ENCODE peak calls at places on chromosomes 6 and 20, in eight cellular contexts. N is prostate gland, W is spleen, M is uterus, I is adrenal gland, S is endothelial cell of umbilical vein, O is stomach, G is HepG2. X is an unnamed sample.

GRCh38 chr6:164612731-164613130 is 696.7 kb downstream of the C6orf118 start:
- DNase-seq in N (no peak), W (no peak), M (no peak), I (no peak), S (no peak), O (no peak), G (no peak), X (no peak)

GRCh38 chr20:16661738-16662137 is 68.1 kb upstream of the SNRPB2 start:
- DNase-seq in N (no peak), W (no peak), M (no peak), I (no peak), S (no peak), O (no peak), G (no peak), X (no peak)

GRCh38 chr20:45036044-45036755 is 64.7 kb downstream of the KCNS1 start:
- DNase-seq in N (no peak), W (no peak), M (no peak), I (peak), S (peak), O (no peak), G (peak), X (peak)

GRCh38 chr20:672975-673604 is 2.5 kb downstream of the SCRT2 start:
- DNase-seq in N (no peak), W (peak), M (no peak), I (no peak), S (no peak), O (no peak), G (no peak), X (peak)

GRCh38 chr6:12012231-12012565 is at the start of gene HIVEP1:
- DNase-seq in N (peak), W (peak), M (peak), I (no peak), S (no peak), O (peak), G (no peak), X (peak)

GRCh38 chr6:82996156-82996555 is 69.5 kb downstream of the UBE3D start:
- DNase-seq in N (no peak), W (no peak), M (no peak), I (no peak), S (no peak), O (no peak), G (no peak), X (no peak)

GRCh38 chr6:106165885-106166485 is 79.8 kb downstream of the PRDM1 start:
- DNase-seq in N (no peak), W (no peak), M (no peak), I (no peak), S (no peak), O (no peak), G (peak), X (peak)

GRCh38 chr20:17345321-17345720 is 118.5 kb downstream of the PCSK2 start:
- DNase-seq in N (no peak), W (no peak), M (no peak), I (no peak), S (no peak), O (no peak), G (no peak), X (no peak)

GRCh38 chr20:54726687-54727086 is 251.3 kb downstream of the DOK5 start:
- DNase-seq in N (no peak), W (no peak), M (no peak), I (no peak), S (no peak), O (no peak), G (no peak), X (no peak)

GRCh38 chr20:33532753-33533459 is 43.0 kb downstream of the CBFA2T2 start:
- DNase-seq in N (no peak), W (no peak), M (no peak), I (no peak), S (no peak), O (no peak), G (no peak), X (no peak)

GRCh38 chr6:139378882-139379341 is 4.5 kb upstream of the CITED2 start:
- DNase-seq in N (no peak), W (no peak), M (no peak), I (peak), S (no peak), O (no peak), G (peak), X (peak)

GRCh38 chr6:30691208-30691872 is 556 bp upstream of the NRM start:
- DNase-seq in N (no peak), W (no peak), M (no peak), I (no peak), S (no peak), O (no peak), G (no peak), X (no peak)

GRCh38 chr6:9523462-9523861 is 891.4 kb downstream of the TFAP2A start:
- DNase-seq in N (no peak), W (no peak), M (no peak), I (no peak), S (peak), O (no peak), G (no peak), X (no peak)

GRCh38 chr20:41222703-41223102 is 85.4 kb downstream of the PLCG1 start:
- DNase-seq in N (no peak), W (no peak), M (no peak), I (no peak), S (no peak), O (no peak), G (no peak), X (no peak)

GRCh38 chr20:59676126-59676876 is 72.0 kb downstream of the PHACTR3 start:
- DNase-seq in N (no peak), W (no peak), M (no peak), I (no peak), S (no peak), O (no peak), G (no peak), X (no peak)

GRCh38 chr20:40689100-40689942 is at the start of gene MAFB:
- DNase-seq in N (peak), W (peak), M (peak), I (peak), S (peak), O (peak), G (peak), X (peak)

DNA sequence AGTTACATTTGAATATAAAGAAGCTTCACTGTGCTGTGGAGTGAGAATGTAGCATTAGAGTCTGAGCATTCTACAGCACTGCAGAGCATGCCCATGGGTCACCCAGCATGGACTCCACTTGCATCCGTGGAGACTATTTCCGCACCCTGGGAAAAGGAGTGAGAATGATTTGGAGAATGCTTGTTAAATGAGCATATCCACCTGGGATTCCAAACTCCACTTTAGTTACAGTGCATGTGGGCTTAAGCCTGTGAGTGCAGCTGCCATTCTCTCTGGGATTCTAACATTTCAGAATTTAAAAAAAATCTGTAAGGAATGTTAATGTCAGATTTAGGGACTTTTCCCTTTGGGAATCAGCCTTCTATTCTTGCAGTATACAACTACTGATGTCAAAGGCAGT is 33.4 kb downstream of the KIF25 start:
- DNase-seq in N (no peak), W (no peak), M (no peak), I (no peak), S (no peak), O (no peak), G (no peak), X (no peak)
- TF ChIP-seq POLR2A in N (no peak), W (no peak), M (no peak), I (no peak), S (no peak), O (no peak), G (no peak), X (no peak)

GRCh38 chr6:44535446-44535845 is 147.9 kb downstream of the CDC5L start:
- DNase-seq in N (no peak), W (no peak), M (no peak), I (no peak), S (no peak), O (no peak), G (no peak), X (no peak)

GRCh38 chr6:44534291-44534690 is 146.8 kb downstream of the CDC5L start:
- DNase-seq in N (no peak), W (no peak), M (no peak), I (no peak), S (no peak), O (no peak), G (no peak), X (no peak)

GRCh38 chr6:44530910-44531234 is 143.4 kb downstream of the CDC5L start:
- DNase-seq in N (no peak), W (no peak), M (no peak), I (no peak), S (no peak), O (no peak), G (no peak), X (no peak)

GRCh38 chr6:44531447-44532015 is 144.0 kb downstream of the CDC5L start:
- DNase-seq in N (no peak), W (no peak), M (no peak), I (no peak), S (no peak), O (no peak), G (no peak), X (no peak)

GRCh38 chr6:44533221-44533820 is 145.8 kb downstream of the CDC5L start:
- DNase-seq in N (no peak), W (no peak), M (no peak), I (no peak), S (no peak), O (no peak), G (no peak), X (no peak)
- TF ChIP-seq POLR2A in N (no peak), W (no peak), M (no peak), I (no peak), S (no peak), O (no peak), G (no peak), X (no peak)

GRCh38 chr6:1381397-1382330 is 7.7 kb upstream of the FOXF2 start:
- DNase-seq in N (no peak), W (peak), M (peak), I (no peak), S (peak), O (peak), G (no peak), X (peak)
- TF ChIP-seq POLR2A in N (no peak), W (no peak), M (no peak), I (no peak), S (no peak), O (no peak), G (no peak), X (no peak)

GRCh38 chr6:166284640-166285039 is 23.6 kb downstream of the PRR18 start:
- DNase-seq in N (no peak), W (no peak), M (no peak), I (no peak), S (no peak), O (no peak), G (no peak), X (no peak)
- TF ChIP-seq POLR2A in N (no peak), W (no peak), M (no peak), I (no peak), S (no peak), O (no peak), G (no peak), X (no peak)